ENCODE peak calls at places on chromosomes 7 and 10, in nine cellular contexts. L, S, H, P, J, M, O, Y and Q are unnamed samples.

GRCh38 chr10:74575191-74575720 is 251.1 kb upstream of the KAT6B start:
- DNase-seq in L (no peak), S (no peak), H (no peak), P (no peak), J (no peak), M (no peak), O (no peak), Y (peak; percentile 75), Q (no peak)

GRCh38 chr10:15123749-15124184 is 26.6 kb downstream of the RPP38 start:
- DNase-seq in L (peak; percentile 99), S (peak; percentile 75), H (no peak), P (no peak), J (no peak), M (no peak), O (no peak), Y (no peak), Q (no peak)

GRCh38 chr7:45446195-45446944 is 127.8 kb upstream of the ADCY1 start:
- DNase-seq in L (peak; percentile 94), S (no peak), H (no peak), P (no peak), J (no peak), M (no peak), O (no peak), Y (no peak), Q (no peak)

GRCh38 chr7:155578016-155578415 is 31.7 kb upstream of the CNPY1 start:
- DNase-seq in L (no peak), S (no peak), H (no peak), P (no peak), J (no peak), M (no peak), O (no peak), Y (no peak), Q (no peak)

GRCh38 chr7:28908775-28909174 is 49.4 kb downstream of the TRIL start:
- DNase-seq in L (no peak), S (no peak), H (no peak), P (no peak), J (no peak), M (no peak), O (no peak), Y (no peak), Q (no peak)

GRCh38 chr7:45132708-45133320 is 21.3 kb upstream of the TBRG4 start:
- DNase-seq in L (no peak), S (no peak), H (no peak), P (no peak), J (no peak), M (no peak), O (no peak), Y (no peak), Q (no peak)

GRCh38 chr10:17645591-17646345 is 1.8 kb downstream of the STAM start:
- DNase-seq in L (peak; percentile 94), S (no peak), H (no peak), P (no peak), J (peak; percentile 7), M (no peak), O (no peak), Y (no peak), Q (no peak)

GRCh38 chr10:79203833-79204232 is 135.1 kb downstream of the ZMIZ1 start:
- DNase-seq in L (no peak), S (no peak), H (no peak), P (no peak), J (peak; percentile 32), M (no peak), O (no peak), Y (no peak), Q (no peak)

GRCh38 chr10:96912405-96912804 is 80.3 kb downstream of the LCOR start:
- DNase-seq in L (no peak), S (no peak), H (no peak), P (no peak), J (no peak), M (no peak), O (no peak), Y (no peak), Q (no peak)

GRCh38 chr7:92158660-92159575 is 20.0 kb downstream of the LRRD1 start:
- DNase-seq in L (peak; percentile 46), S (peak; percentile 6), H (no peak), P (no peak), J (no peak), M (no peak), O (no peak), Y (no peak), Q (no peak)

GRCh38 chr10:19688344-19688743 is 127.9 kb upstream of the PLXDC2 start:
- DNase-seq in L (no peak), S (no peak), H (no peak), P (no peak), J (no peak), M (no peak), O (no peak), Y (no peak), Q (no peak)

GRCh38 chr10:93065675-93066543 is 5.3 kb downstream of the CYP26C1 start:
- DNase-seq in L (no peak), S (no peak), H (no peak), P (no peak), J (no peak), M (no peak), O (no peak), Y (no peak), Q (no peak)

GRCh38 chr7:83559887-83560286 is 89.1 kb downstream of the SEMA3E start:
- DNase-seq in L (no peak), S (no peak), H (no peak), P (no peak), J (no peak), M (no peak), O (no peak), Y (no peak), Q (no peak)

GRCh38 chr10:96585726-96586418 is 940 bp downstream of the TM9SF3 start:
- DNase-seq in L (peak; percentile 14), S (peak; percentile 33), H (no peak), P (peak; percentile 38), J (peak; percentile 50), M (no peak), O (no peak), Y (no peak), Q (peak; percentile 42)

GRCh38 chr7:28419717-28420116 is 7.4 kb downstream of the CREB5 start:
- DNase-seq in L (peak; percentile 92), S (peak; percentile 81), H (no peak), P (no peak), J (no peak), M (no peak), O (no peak), Y (no peak), Q (no peak)